ENCODE peak calls at places on chromosome 4, in nine cellular contexts. T is frontal cortex; A is stimulated activated CD4-positive, alpha-beta T cell treated with anti-CD3 and anti-CD28 coated beads, Interleukin-12 subunit alpha, Interleukin-12 subunit beta, amount 100 ng/mL, for 48 hours; L is colonic mucosa; M is GM06990; W is activated naive CD8-positive, alpha-beta T cell treated with anti-CD3 and anti-CD28 coated beads for 36 hours; R is stimulated activated CD8-positive, alpha-beta memory T cell treated with anti-CD3 and anti-CD28 coated beads, Interleukin-2, amount 100 ng/mL, for 48 hours; X is T-cell; V is lower leg skin. Z is an unnamed sample.

GRCh38 chr4:55458611-55459010 is 62.9 kb downstream of the TMEM165 start:
- DNase-seq in T (no peak), A (no peak), L (no peak), M (no peak), W (no peak), R (no peak), X (no peak), V (no peak), Z (no peak)

GRCh38 chr4:82851902-82852750 is 38.8 kb downstream of the SEC31A start:
- DNase-seq in T (no peak), A (no peak), L (no peak), M (no peak), W (no peak), R (no peak), X (no peak), V (no peak), Z (no peak)

GRCh38 chr4:180314972-180315371 is 1928.2 kb upstream of the TENM3 start:
- DNase-seq in T (no peak), A (no peak), L (no peak), M (no peak), W (no peak), R (no peak), X (no peak), V (no peak), Z (no peak)

GRCh38 chr4:45578874-45579273 is 545.0 kb downstream of the GABRG1 start:
- DNase-seq in T (no peak), A (no peak), L (no peak), M (no peak), W (no peak), R (no peak), X (no peak), V (no peak), Z (no peak)

GRCh38 chr4:123776267-123776666 is 379.7 kb downstream of the SPRY1 start:
- DNase-seq in T (no peak), A (no peak), L (no peak), M (peak), W (no peak), R (no peak), X (no peak), V (no peak), Z (no peak)

GRCh38 chr4:93384211-93384610 is 444.3 kb upstream of the ATOH1 start:
- DNase-seq in T (no peak), A (no peak), L (no peak), M (no peak), W (no peak), R (no peak), X (no peak), V (no peak), Z (no peak)

GRCh38 chr4:39855909-39856512 is 121.7 kb downstream of the PDS5A start:
- DNase-seq in T (no peak), A (no peak), L (no peak), M (no peak), W (no peak), R (no peak), X (no peak), V (no peak), Z (no peak)

GRCh38 chr4:162803378-162803777 is 363.3 kb downstream of the NAF1 start:
- DNase-seq in T (no peak), A (no peak), L (no peak), M (no peak), W (no peak), R (no peak), X (no peak), V (no peak), Z (no peak)

GRCh38 chr4:134024251-134024650 is 177.3 kb downstream of the PABPC4L start:
- DNase-seq in T (no peak), A (no peak), L (no peak), M (no peak), W (no peak), R (no peak), X (no peak), V (no peak), Z (no peak)

GRCh38 chr4:154528866-154529265 is 21.3 kb downstream of the PLRG1 start:
- DNase-seq in T (no peak), A (no peak), L (no peak), M (no peak), W (no peak), R (no peak), X (no peak), V (no peak), Z (no peak)

GRCh38 chr4:161256716-161257115 is 907.1 kb downstream of the FSTL5 start:
- DNase-seq in T (no peak), A (no peak), L (no peak), M (no peak), W (no peak), R (no peak), X (no peak), V (no peak), Z (no peak)